ENCODE peak calls at places on chromosomes 11 and 22, in five cellular contexts. I, Z, L, T and M are unnamed samples.

GRCh38 chr11:66694056-66694410 is 16.3 kb upstream of the RBM4B start:
- DNase-seq in Z (no peak), L (no peak), T (no peak), I (no peak), M (no peak)

GRCh38 chr11:73393479-73394415 is 17.5 kb downstream of the RELT start:
- DNase-seq in T (peak), L (peak), I (peak), Z (peak), M (peak)

GRCh38 chr11:71153005-71153395 is 99.4 kb downstream of the SHANK2 start:
- DNase-seq in I (no peak), L (peak), Z (peak), T (peak), M (no peak)

GRCh38 chr11:66068154-66068821 is 1.8 kb upstream of the PACS1 start:
- DNase-seq in T (peak), L (peak), Z (peak), I (peak), M (peak)

GRCh38 chr22:46070215-46070721 is 80.1 kb upstream of the PPARA start:
- DNase-seq in L (peak), Z (peak), T (no peak), I (peak), M (peak)

GRCh38 chr11:6568191-6568918 is 35.1 kb downstream of the RRP8 start:
- DNase-seq in Z (no peak), T (peak), I (peak), L (peak), M (peak)

GRCh38 chr22:36323182-36323854 is 64.4 kb downstream of the MYH9 start:
- DNase-seq in T (peak), I (peak), Z (no peak), L (peak), M (peak)

GRCh38 chr22:44618400-44618799 is 83.6 kb upstream of the PRR5 start:
- DNase-seq in Z (no peak), L (no peak), T (no peak), I (no peak), M (no peak)

GRCh38 chr11:61453702-61454101 is 23.8 kb downstream of the SDHAF2 start:
- DNase-seq in L (no peak), Z (no peak), T (no peak), I (no peak), M (no peak)

GRCh38 chr11:125494987-125495725 is 909 bp downstream of the FEZ1 start:
- DNase-seq in Z (peak), L (peak), T (peak), I (peak), M (peak)

GRCh38 chr11:8086001-8086479 is 5.0 kb downstream of the TUB start:
- DNase-seq in T (no peak), I (peak), L (no peak), Z (no peak), M (no peak)

GRCh38 chr11:1864831-1865665 is 12.2 kb downstream of the LSP1 start:
- DNase-seq in I (peak), L (no peak), Z (no peak), T (peak), M (no peak)

GRCh38 chr11:23134627-23135026 is 274.4 kb upstream of the CCDC179 start:
- DNase-seq in I (no peak), Z (no peak), L (no peak), T (no peak), M (no peak)

GRCh38 chr11:134037093-134037908 is 31.6 kb upstream of the JAM3 start:
- DNase-seq in Z (peak), T (peak), L (peak), I (peak), M (peak)

GRCh38 chr11:86101493-86101892 is 32.6 kb upstream of the PICALM start:
- DNase-seq in L (no peak), Z (no peak), I (no peak), T (no peak), M (no peak)

GRCh38 chr11:110366234-110366633 is 63.5 kb upstream of the FDX1 start:
- DNase-seq in Z (no peak), I (peak), T (no peak), L (no peak), M (peak)

GRCh38 chr11:78050964-78051831 is 12.5 kb upstream of the THRSP start:
- DNase-seq in L (peak), T (no peak), Z (no peak), I (no peak), M (no peak)

GRCh38 chr11:64915366-64915887 is 1.6 kb downstream of the ATG2A start:
- DNase-seq in T (no peak), Z (no peak), I (no peak), L (no peak), M (no peak)

GRCh38 chr11:104093426-104094280 is 57.2 kb downstream of the DDI1 start:
- DNase-seq in L (no peak), Z (no peak), I (no peak), T (no peak), M (no peak)